ENCODE peak calls at places on chromosomes 3 and 15, in six cellular contexts. One of them, this sample, is unnamed.

GRCh38 chr3:110314512-110315114 is 757.0 kb upstream of the NECTIN3 start:
- DNase-seq in GM19239: peak; percentile 22
- DNase-seq in CD8-positive, alpha-beta memory T cell: peak; percentile 58
- DNase-seq in HS-27A: peak; percentile 35
- DNase-seq in D721Med: no peak
- DNase-seq in ELR: peak; percentile 79
- DNase-seq in this sample: no peak

GRCh38 chr3:25820372-25820771 is 30.5 kb downstream of the OXSM start:
- DNase-seq in ELR: peak; percentile 96
- DNase-seq in CD8-positive, alpha-beta memory T cell: no peak
- DNase-seq in HS-27A: peak; percentile 84
- DNase-seq in GM19239: no peak
- DNase-seq in D721Med: no peak
- DNase-seq in this sample: no peak

GRCh38 chr15:101651753-101652097 is 456 bp downstream of the TM2D3 start:
- DNase-seq in D721Med: no peak
- DNase-seq in GM19239: no peak
- DNase-seq in ELR: no peak
- DNase-seq in HS-27A: peak; percentile 56
- DNase-seq in CD8-positive, alpha-beta memory T cell: no peak
- DNase-seq in this sample: no peak

GRCh38 chr3:77014236-77014635 is 25.7 kb upstream of the ROBO2 start:
- DNase-seq in D721Med: no peak
- DNase-seq in HS-27A: no peak
- DNase-seq in GM19239: no peak
- DNase-seq in ELR: no peak
- DNase-seq in CD8-positive, alpha-beta memory T cell: no peak
- DNase-seq in this sample: no peak

GRCh38 chr3:10322355-10322715 is 1.4 kb upstream of the SEC13 start:
- DNase-seq in ELR: peak; percentile 38
- DNase-seq in GM19239: no peak
- DNase-seq in HS-27A: no peak
- DNase-seq in CD8-positive, alpha-beta memory T cell: no peak
- DNase-seq in D721Med: no peak
- DNase-seq in this sample: no peak

GRCh38 chr15:55343168-55343567 is 24.1 kb downstream of the PIGB start:
- DNase-seq in D721Med: no peak
- DNase-seq in ELR: no peak
- DNase-seq in CD8-positive, alpha-beta memory T cell: no peak
- DNase-seq in GM19239: no peak
- DNase-seq in HS-27A: no peak
- DNase-seq in this sample: no peak

GRCh38 chr3:14127516-14128161 is 2.8 kb downstream of the TMEM43 start:
- DNase-seq in ELR: no peak
- DNase-seq in D721Med: no peak
- DNase-seq in HS-27A: no peak
- DNase-seq in CD8-positive, alpha-beta memory T cell: no peak
- DNase-seq in GM19239: no peak
- DNase-seq in this sample: no peak

GRCh38 chr15:51793521-51793920 is 35.9 kb upstream of the TMOD3 start:
- DNase-seq in CD8-positive, alpha-beta memory T cell: no peak
- DNase-seq in GM19239: no peak
- DNase-seq in ELR: no peak
- DNase-seq in D721Med: no peak
- DNase-seq in HS-27A: no peak
- DNase-seq in this sample: no peak

GRCh38 chr15:92848852-92849598 is 51.1 kb upstream of the CHD2 start:
- DNase-seq in GM19239: peak; percentile 17
- DNase-seq in ELR: no peak
- DNase-seq in HS-27A: no peak
- DNase-seq in CD8-positive, alpha-beta memory T cell: peak; percentile 67
- DNase-seq in D721Med: no peak
- DNase-seq in this sample: peak; percentile 30

GRCh38 chr3:197365621-197366020 is 67.2 kb upstream of the DLG1 start:
- DNase-seq in HS-27A: no peak
- DNase-seq in CD8-positive, alpha-beta memory T cell: no peak
- DNase-seq in D721Med: no peak
- DNase-seq in GM19239: no peak
- DNase-seq in ELR: no peak
- DNase-seq in this sample: no peak

GRCh38 chr15:62782100-62782791 is 260.3 kb upstream of the TPM1 start:
- DNase-seq in ELR: peak; percentile 81
- DNase-seq in CD8-positive, alpha-beta memory T cell: peak; percentile 6
- DNase-seq in D721Med: no peak
- DNase-seq in GM19239: no peak
- DNase-seq in HS-27A: peak; percentile 93
- DNase-seq in this sample: no peak

GRCh38 chr3:47901280-47901833 is 98.4 kb downstream of the DHX30 start:
- DNase-seq in ELR: no peak
- DNase-seq in CD8-positive, alpha-beta memory T cell: no peak
- DNase-seq in HS-27A: no peak
- DNase-seq in D721Med: no peak
- DNase-seq in GM19239: no peak
- DNase-seq in this sample: no peak

GRCh38 chr15:39756806-39757522 is 25.7 kb downstream of the FSIP1 start:
- DNase-seq in D721Med: no peak
- DNase-seq in HS-27A: peak; percentile 30
- DNase-seq in CD8-positive, alpha-beta memory T cell: peak; percentile 32
- DNase-seq in ELR: peak; percentile 83
- DNase-seq in GM19239: no peak
- DNase-seq in this sample: no peak

GRCh38 chr3:142035308-142035922 is 113.9 kb downstream of the TFDP2 start:
- DNase-seq in GM19239: no peak
- DNase-seq in ELR: no peak
- DNase-seq in HS-27A: no peak
- DNase-seq in D721Med: no peak
- DNase-seq in CD8-positive, alpha-beta memory T cell: no peak
- DNase-seq in this sample: no peak

GRCh38 chr3:46442591-46443530 is 21.8 kb downstream of the LTF start:
- DNase-seq in ELR: no peak
- DNase-seq in D721Med: no peak
- DNase-seq in HS-27A: no peak
- DNase-seq in CD8-positive, alpha-beta memory T cell: no peak
- DNase-seq in GM19239: peak; percentile 56
- DNase-seq in this sample: no peak

GRCh38 chr15:48782911-48783310 is 28.0 kb downstream of the CEP152 start:
- DNase-seq in CD8-positive, alpha-beta memory T cell: no peak
- DNase-seq in ELR: no peak
- DNase-seq in D721Med: no peak
- DNase-seq in HS-27A: no peak
- DNase-seq in GM19239: no peak
- DNase-seq in this sample: no peak

GRCh38 chr15:69513986-69514385 is 61.4 kb downstream of the RPLP1 start:
- DNase-seq in GM19239: no peak
- DNase-seq in CD8-positive, alpha-beta memory T cell: no peak
- DNase-seq in HS-27A: no peak
- DNase-seq in D721Med: peak; percentile 48
- DNase-seq in ELR: no peak
- DNase-seq in this sample: no peak

GRCh38 chr3:61807865-61808276 is 246.5 kb downstream of the PTPRG start:
- DNase-seq in HS-27A: no peak
- DNase-seq in ELR: no peak
- DNase-seq in GM19239: no peak
- DNase-seq in CD8-positive, alpha-beta memory T cell: no peak
- DNase-seq in D721Med: no peak
- DNase-seq in this sample: no peak

GRCh38 chr15:40235201-40235890 is 3.5 kb upstream of the PAK6 start:
- DNase-seq in CD8-positive, alpha-beta memory T cell: no peak
- DNase-seq in GM19239: no peak
- DNase-seq in ELR: no peak
- DNase-seq in HS-27A: no peak
- DNase-seq in D721Med: no peak
- DNase-seq in this sample: no peak

GRCh38 chr3:52077376-52077775 is 21.0 kb upstream of the DUSP7 start:
- DNase-seq in D721Med: no peak
- DNase-seq in CD8-positive, alpha-beta memory T cell: no peak
- DNase-seq in GM19239: no peak
- DNase-seq in ELR: no peak
- DNase-seq in HS-27A: no peak
- DNase-seq in this sample: no peak

GRCh38 chr3:98367464-98368246 is 14.0 kb downstream of the OR5K4 start:
- DNase-seq in D721Med: no peak
- DNase-seq in CD8-positive, alpha-beta memory T cell: no peak
- DNase-seq in ELR: no peak
- DNase-seq in HS-27A: no peak
- DNase-seq in GM19239: no peak
- DNase-seq in this sample: no peak

GRCh38 chr3:140617135-140617534 is 60.7 kb upstream of the TRIM42 start:
- DNase-seq in CD8-positive, alpha-beta memory T cell: no peak
- DNase-seq in HS-27A: no peak
- DNase-seq in ELR: no peak
- DNase-seq in D721Med: no peak
- DNase-seq in GM19239: no peak
- DNase-seq in this sample: no peak

GRCh38 chr3:89145995-89146394 is 38.6 kb downstream of the EPHA3 start:
- DNase-seq in ELR: peak; percentile 55
- DNase-seq in HS-27A: peak; percentile 46
- DNase-seq in CD8-positive, alpha-beta memory T cell: no peak
- DNase-seq in D721Med: no peak
- DNase-seq in GM19239: no peak
- DNase-seq in this sample: no peak